ENCODE peak calls at places on chromosomes 16 and 17, in six cellular contexts. I is cardiac muscle cell; U is astrocyte of the spinal cord; V is lower leg skin; Z is naive thymus-derived CD4-positive, alpha-beta T cell; O is tibial nerve. Q is an unnamed sample.
A peak's percentile ranks its signal among the peaks of the same experiment; 100 is the strongest.

GRCh38 chr16:53097190-53097589 is 42.4 kb downstream of the CHD9 start:
- DNase-seq in I (no peak), U (no peak), V (no peak), Z (no peak), O (no peak), Q (no peak)

GRCh38 chr17:81232616-81233241 is 6.1 kb downstream of the TEPSIN start:
- DNase-seq in I (peak; percentile 29), U (no peak), V (no peak), Z (no peak), O (no peak), Q (no peak)

GRCh38 chr17:27535178-27535928 is 79.1 kb downstream of the KSR1 start:
- DNase-seq in I (no peak), U (peak; percentile 33), V (no peak), Z (no peak), O (no peak), Q (no peak)

GRCh38 chr16:88804173-88804551 is 573 bp downstream of the CDT1 start:
- DNase-seq in I (no peak), U (no peak), V (no peak), Z (no peak), O (no peak), Q (no peak)

GRCh38 chr17:3512512-3513171 is 36.8 kb downstream of the ASPA start:
- DNase-seq in I (peak; percentile 80), U (peak; percentile 36), V (peak; percentile 93), Z (no peak), O (peak; percentile 66), Q (no peak)

GRCh38 chr17:28549274-28550132 is 2.9 kb downstream of the UNC119 start:
- DNase-seq in I (no peak), U (no peak), V (no peak), Z (peak; percentile 84), O (no peak), Q (peak; percentile 64)

GRCh38 chr16:19881783-19882182 is 2.9 kb downstream of the GPRC5B start:
- DNase-seq in I (no peak), U (no peak), V (no peak), Z (no peak), O (no peak), Q (no peak)

GRCh38 chr17:37770631-37771518 is 26.0 kb upstream of the HNF1B start:
- DNase-seq in I (peak; percentile 71), U (peak; percentile 68), V (no peak), Z (no peak), O (no peak), Q (no peak)

GRCh38 chr16:30694926-30695678 is 3.9 kb upstream of the SRCAP start:
- DNase-seq in I (no peak), U (no peak), V (no peak), Z (no peak), O (no peak), Q (no peak)

GRCh38 chr16:13560151-13560550 is 359.8 kb upstream of the ERCC4 start:
- DNase-seq in I (no peak), U (no peak), V (no peak), Z (no peak), O (no peak), Q (no peak)

GRCh38 chr16:25027781-25028180 is 12.6 kb upstream of the ARHGAP17 start:
- DNase-seq in I (no peak), U (no peak), V (no peak), Z (no peak), O (no peak), Q (no peak)

GRCh38 chr16:70653809-70654771 is 7.7 kb downstream of the IL34 start:
- DNase-seq in I (peak; percentile 79), U (peak; percentile 84), V (peak; percentile 97), Z (peak; percentile 60), O (peak; percentile 79), Q (peak; percentile 74)

GRCh38 chr17:41919165-41919817 is 540 bp upstream of the ACLY start:
- DNase-seq in I (no peak), U (no peak), V (no peak), Z (no peak), O (peak; percentile 41), Q (no peak)

GRCh38 chr17:50471009-50471905 is 2.6 kb upstream of the CHAD start:
- DNase-seq in I (no peak), U (no peak), V (no peak), Z (no peak), O (no peak), Q (no peak)

GRCh38 chr17:42989146-42989545 is 8.8 kb downstream of the RUNDC1 start:
- DNase-seq in I (no peak), U (no peak), V (no peak), Z (no peak), O (no peak), Q (no peak)

GRCh38 chr17:2222901-2223616 is 80.5 kb downstream of the SMG6 start:
- DNase-seq in I (peak; percentile 44), U (peak; percentile 60), V (peak; percentile 89), Z (peak; percentile 31), O (peak; percentile 50), Q (peak; percentile 71)

GRCh38 chr16:74201561-74201960 is 95.1 kb upstream of the PSMD7 start:
- DNase-seq in I (no peak), U (no peak), V (no peak), Z (no peak), O (no peak), Q (no peak)

GRCh38 chr16:59854846-59855439 is 1120.8 kb upstream of the GOT2 start:
- DNase-seq in I (no peak), U (no peak), V (no peak), Z (no peak), O (no peak), Q (no peak)

GRCh38 chr16:9015489-9015888 is 51.8 kb upstream of the USP7 start:
- DNase-seq in I (no peak), U (no peak), V (no peak), Z (no peak), O (no peak), Q (no peak)

GRCh38 chr17:29212681-29213121 is 32.5 kb upstream of the MYO18A start:
- DNase-seq in I (no peak), U (no peak), V (peak; percentile 53), Z (no peak), O (no peak), Q (no peak)

GRCh38 chr17:45282683-45283644 is 21.1 kb upstream of the SPATA32 start:
- DNase-seq in I (peak; percentile 32), U (peak; percentile 89), V (no peak), Z (no peak), O (no peak), Q (no peak)

GRCh38 chr17:50056217-50056960 is 479 bp downstream of the ITGA3 start:
- DNase-seq in I (peak; percentile 86), U (peak; percentile 74), V (peak; percentile 93), Z (peak; percentile 48), O (no peak), Q (peak; percentile 64)

GRCh38 chr17:50219345-50219744 is 17.9 kb upstream of the COL1A1 start:
- DNase-seq in I (no peak), U (peak; percentile 98), V (no peak), Z (no peak), O (no peak), Q (no peak)

GRCh38 chr17:45346255-45347015 is 29.6 kb upstream of the MAP3K14 start:
- DNase-seq in I (no peak), U (peak; percentile 20), V (peak; percentile 79), Z (no peak), O (no peak), Q (no peak)

GRCh38 chr17:77366558-77367245 is 225.9 kb downstream of the SEC14L1 start:
- DNase-seq in I (no peak), U (peak; percentile 66), V (no peak), Z (no peak), O (no peak), Q (no peak)
- H3K4me3 ChIP-seq in I (no peak overlapping the region), U (no peak overlapping the region), V (no peak overlapping the region), Z (no peak overlapping the region), O (no peak overlapping the region), Q (no peak overlapping the region)

GRCh38 chr17:83083368-83084201 is 4.2 kb downstream of the METRNL start:
- DNase-seq in I (no peak), U (peak; percentile 98), V (peak; percentile 96), Z (no peak), O (no peak), Q (peak; percentile 50)

GRCh38 chr17:83080641-83081560 is 1.5 kb downstream of the METRNL start:
- DNase-seq in I (peak; percentile 33), U (no peak), V (no peak), Z (peak; percentile 25), O (no peak), Q (peak; percentile 40)

GRCh38 chr17:83082899-83083367 is 3.5 kb downstream of the METRNL start:
- DNase-seq in I (no peak), U (no peak), V (no peak), Z (no peak), O (no peak), Q (no peak)

GRCh38 chr17:83081561-83082201 is 2.3 kb downstream of the METRNL start:
- DNase-seq in I (no peak), U (peak; percentile 18), V (peak; percentile 96), Z (no peak), O (no peak), Q (no peak)

DNA sequence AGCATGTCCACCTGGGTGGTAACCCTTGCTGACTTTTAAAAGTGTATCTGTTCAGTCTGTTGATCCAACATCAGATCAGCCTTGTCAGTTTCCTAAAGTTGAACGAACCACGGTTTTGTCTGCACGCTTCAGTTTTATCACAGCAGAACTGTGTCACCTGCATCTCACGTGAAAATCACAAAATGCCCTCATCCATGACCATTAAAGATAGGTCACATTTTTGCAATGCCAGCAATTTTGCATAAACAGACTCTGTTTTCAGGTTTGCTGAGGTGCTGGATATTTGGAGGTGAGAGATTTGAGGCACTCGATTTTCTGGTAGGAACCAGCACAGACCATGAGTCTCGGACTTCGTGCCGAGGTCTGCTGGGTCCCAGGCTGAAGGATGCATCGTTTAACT is 3.0 kb downstream of the METRNL start:
- DNase-seq in I (no peak), U (no peak), V (no peak), Z (no peak), O (no peak), Q (no peak)
- H3K4me3 ChIP-seq in I (no peak overlapping the region), U (no peak overlapping the region), V (no peak overlapping the region), Z (no peak overlapping the region), O (no peak overlapping the region), Q (no peak overlapping the region)

DNA sequence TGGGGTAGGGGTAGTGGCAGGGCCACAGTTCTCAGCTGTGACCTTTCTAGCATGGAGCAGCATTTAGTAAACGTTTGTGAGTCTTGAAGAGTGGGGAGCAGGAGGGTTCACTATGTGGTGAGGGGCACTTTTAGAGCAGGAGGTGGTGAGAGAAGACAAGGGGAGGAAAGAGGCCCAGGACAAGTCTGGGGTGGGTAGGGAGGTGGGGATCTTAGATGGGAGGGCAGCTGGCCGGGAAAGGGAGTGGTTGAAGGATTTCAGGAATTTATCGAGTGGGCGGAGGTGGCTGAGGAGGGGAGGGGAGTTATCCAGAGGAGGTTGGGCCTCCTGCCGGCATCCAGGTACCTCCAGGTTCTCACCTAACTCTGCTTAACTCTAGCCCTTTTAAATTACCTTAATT is 1.9 kb downstream of the CLEC16A start:
- DNase-seq in I (no peak), U (no peak), V (no peak), Z (no peak), O (no peak), Q (no peak)
- H3K4me3 ChIP-seq in I (no peak overlapping the region), U (no peak overlapping the region), V (no peak overlapping the region), Z (no peak overlapping the region), O (no peak overlapping the region), Q (no peak overlapping the region)

DNA sequence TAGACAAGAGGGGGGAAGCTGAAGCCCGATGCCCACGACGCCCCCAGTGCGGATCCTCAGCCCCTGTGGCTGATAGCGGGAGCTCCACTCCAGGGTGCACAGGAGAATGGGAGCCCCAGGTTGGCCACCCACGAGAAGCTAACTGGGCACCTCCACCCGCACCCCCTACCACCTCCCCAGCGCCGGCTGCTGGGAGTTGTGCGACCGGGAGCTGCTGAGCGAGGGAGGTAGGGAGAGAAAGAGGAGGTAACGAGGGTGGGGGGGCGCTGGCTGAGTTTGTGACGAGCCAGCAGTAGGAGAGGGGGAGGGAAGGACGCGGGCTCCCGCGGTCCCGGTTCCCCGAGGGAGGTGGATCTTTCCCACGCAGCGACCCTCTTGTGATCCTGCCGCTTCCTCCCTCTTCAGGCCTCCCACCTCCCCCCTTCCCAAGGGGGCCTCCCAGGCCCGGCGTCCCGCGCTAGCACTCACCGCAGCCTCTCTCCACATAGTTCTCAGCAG is at the start of gene GRIN2A:
- DNase-seq in I (peak; percentile 22), U (no peak), V (no peak), Z (no peak), O (no peak), Q (no peak)
- H3K4me3 ChIP-seq in I (peak within 1 kb of the TSS; percentile 33), U (peak within 1 kb of the TSS; percentile 10), V (no peak within 1 kb of the TSS), Z (no peak within 1 kb of the TSS), O (no peak within 1 kb of the TSS), Q (no peak within 1 kb of the TSS)